ENCODE peak calls at places on chromosomes 5 and 9, in five cellular contexts. M is OCI-LY7, I is IMR-90, E is choroid plexus epithelial cell, K is tibial artery. Q is an unnamed sample.
A peak's percentile ranks its signal among the peaks of the same experiment; 100 is the strongest.

GRCh38 chr9:16039103-16039987 is 486.5 kb downstream of the CCDC171 start:
- DNase-seq in K (no peak), M (peak; percentile 17), E (peak; percentile 82), I (peak; percentile 51), Q (peak; percentile 68)

GRCh38 chr5:61330341-61330878 is 1.6 kb upstream of the ZSWIM6 start:
- DNase-seq in M (no peak), E (peak; percentile 64), I (peak; percentile 45), K (peak; percentile 38), Q (peak; percentile 79)

GRCh38 chr5:100758306-100758705 is 144.8 kb downstream of the ST8SIA4 start:
- DNase-seq in K (no peak), I (peak; percentile 86), M (no peak), E (no peak), Q (peak; percentile 52)

GRCh38 chr5:180637962-180638680 is 11.3 kb downstream of the FLT4 start:
- DNase-seq in K (no peak), M (no peak), E (no peak), I (no peak), Q (no peak)

GRCh38 chr5:52668139-52668538 is 119.6 kb upstream of the ITGA1 start:
- DNase-seq in K (no peak), E (no peak), I (no peak), M (no peak), Q (no peak)

GRCh38 chr9:113011911-113012381 is at the start of gene ZNF883:
- DNase-seq in E (peak; percentile 76), I (peak; percentile 55), M (no peak), K (no peak), Q (peak; percentile 71)

GRCh38 chr9:93097496-93098205 is 1.6 kb downstream of the CARD19 start:
- DNase-seq in M (no peak), E (no peak), K (peak; percentile 20), I (peak; percentile 12), Q (no peak)

GRCh38 chr9:135230817-135231520 is 143.5 kb downstream of the OLFM1 start:
- DNase-seq in E (no peak), M (no peak), I (no peak), K (no peak), Q (no peak)

GRCh38 chr9:76691761-76692313 is 72.4 kb upstream of the PCA3 start:
- DNase-seq in K (no peak), E (peak; percentile 40), I (no peak), M (no peak), Q (peak; percentile 22)

GRCh38 chr5:163460562-163461176 is at the start of gene HMMR:
- DNase-seq in I (peak; percentile 23), E (peak; percentile 43), K (peak; percentile 20), M (peak; percentile 54), Q (no peak)

GRCh38 chr5:176736271-176736965 is 73.9 kb upstream of the UNC5A start:
- DNase-seq in K (peak; percentile 8), E (no peak), I (no peak), M (no peak), Q (no peak)

GRCh38 chr5:52863715-52864114 is 76.0 kb downstream of the ITGA1 start:
- DNase-seq in K (no peak), I (peak; percentile 42), M (no peak), E (peak; percentile 49), Q (peak; percentile 6)

GRCh38 chr9:6842584-6842947 is 84.8 kb downstream of the KDM4C start:
- DNase-seq in E (peak; percentile 64), K (no peak), I (peak; percentile 36), M (no peak), Q (peak; percentile 45)

GRCh38 chr5:322281-322941 is 897 bp downstream of the AHRR start:
- DNase-seq in I (peak; percentile 36), K (no peak), E (no peak), M (no peak), Q (no peak)

GRCh38 chr5:14869286-14870164 is 2.1 kb downstream of the ANKH start:
- DNase-seq in I (no peak), E (no peak), M (peak; percentile 29), K (no peak), Q (no peak)

GRCh38 chr9:92291577-92291976 is 1.9 kb downstream of the IARS1 start:
- DNase-seq in K (no peak), I (no peak), E (no peak), M (no peak), Q (no peak)

GRCh38 chr5:115459844-115460243 is 84.7 kb downstream of the FEM1C start:
- DNase-seq in E (peak; percentile 16), I (peak; percentile 61), K (no peak), M (no peak), Q (peak; percentile 80)

GRCh38 chr5:179623906-179624741 is 653 bp upstream of the HNRNPH1 start:
- DNase-seq in I (peak; percentile 85), K (peak; percentile 39), E (peak; percentile 94), M (peak; percentile 57), Q (peak; percentile 90)

GRCh38 chr9:4798281-4798680 is 5.5 kb downstream of the RCL1 start:
- DNase-seq in K (no peak), E (no peak), M (no peak), I (no peak), Q (no peak)

GRCh38 chr9:27356446-27356845 is 59.5 kb upstream of the EQTN start:
- DNase-seq in M (no peak), K (no peak), I (no peak), E (no peak), Q (no peak)

GRCh38 chr9:127588740-127589506 is 23.2 kb upstream of the STXBP1 start:
- DNase-seq in E (no peak), M (no peak), K (no peak), I (no peak), Q (no peak)

GRCh38 chr9:35675204-35675603 is 1.5 kb downstream of the CA9 start:
- DNase-seq in M (no peak), E (no peak), K (no peak), I (no peak), Q (no peak)
- H3K4me3 ChIP-seq in M (no peak overlapping the region), E (peak overlapping the region; percentile 59), K (peak overlapping the region; percentile 54), I (no peak overlapping the region), Q (peak overlapping the region; percentile 42)

GRCh38 chr5:174327896-174328295 is 282.4 kb downstream of the NSG2 start:
- DNase-seq in I (no peak), M (no peak), E (no peak), K (no peak), Q (no peak)

GRCh38 chr5:174325961-174326360 is 280.5 kb downstream of the NSG2 start:
- DNase-seq in K (no peak), E (no peak), I (no peak), M (no peak), Q (no peak)

GRCh38 chr5:174328626-174329299 is 283.3 kb downstream of the NSG2 start:
- DNase-seq in I (peak; percentile 25), M (no peak), K (no peak), E (no peak), Q (no peak)

GRCh38 chr5:174326372-174326771 is 280.9 kb downstream of the NSG2 start:
- DNase-seq in I (no peak), M (no peak), K (no peak), E (no peak), Q (no peak)

DNA sequence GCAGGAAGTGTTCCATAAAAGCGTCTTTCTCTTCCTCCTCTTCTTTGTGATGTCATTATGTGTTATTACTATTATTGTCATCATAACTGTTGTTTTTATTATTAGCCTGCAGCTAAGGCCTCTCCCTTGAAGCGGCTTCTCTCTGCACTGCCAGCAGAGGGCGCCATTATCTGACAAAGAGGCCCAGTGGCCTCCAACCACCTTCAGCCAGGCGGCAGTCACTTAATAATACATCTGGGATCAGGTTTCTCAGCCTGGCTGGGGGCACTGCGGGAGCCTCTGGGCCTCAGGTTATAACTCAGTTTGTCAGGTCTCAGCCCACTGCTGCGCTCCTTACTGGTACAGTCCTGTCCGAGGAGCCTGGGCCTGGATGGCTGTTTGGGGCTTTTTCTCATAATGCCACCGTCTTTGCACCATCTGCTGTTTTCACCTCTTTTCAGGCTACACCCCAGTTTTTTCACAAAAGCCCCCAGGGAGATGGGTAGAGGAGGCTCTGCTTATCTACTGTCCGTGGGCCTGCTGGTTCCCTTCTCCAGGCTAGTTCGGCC is 281.9 kb downstream of the NSG2 start:
- DNase-seq in M (peak; percentile 74), K (peak; percentile 41), I (peak; percentile 69), E (peak; percentile 89), Q (peak; percentile 65)
- H3K4me3 ChIP-seq in M (no peak overlapping the region), K (no peak overlapping the region), I (no peak overlapping the region), E (no peak overlapping the region), Q (no peak overlapping the region)

DNA sequence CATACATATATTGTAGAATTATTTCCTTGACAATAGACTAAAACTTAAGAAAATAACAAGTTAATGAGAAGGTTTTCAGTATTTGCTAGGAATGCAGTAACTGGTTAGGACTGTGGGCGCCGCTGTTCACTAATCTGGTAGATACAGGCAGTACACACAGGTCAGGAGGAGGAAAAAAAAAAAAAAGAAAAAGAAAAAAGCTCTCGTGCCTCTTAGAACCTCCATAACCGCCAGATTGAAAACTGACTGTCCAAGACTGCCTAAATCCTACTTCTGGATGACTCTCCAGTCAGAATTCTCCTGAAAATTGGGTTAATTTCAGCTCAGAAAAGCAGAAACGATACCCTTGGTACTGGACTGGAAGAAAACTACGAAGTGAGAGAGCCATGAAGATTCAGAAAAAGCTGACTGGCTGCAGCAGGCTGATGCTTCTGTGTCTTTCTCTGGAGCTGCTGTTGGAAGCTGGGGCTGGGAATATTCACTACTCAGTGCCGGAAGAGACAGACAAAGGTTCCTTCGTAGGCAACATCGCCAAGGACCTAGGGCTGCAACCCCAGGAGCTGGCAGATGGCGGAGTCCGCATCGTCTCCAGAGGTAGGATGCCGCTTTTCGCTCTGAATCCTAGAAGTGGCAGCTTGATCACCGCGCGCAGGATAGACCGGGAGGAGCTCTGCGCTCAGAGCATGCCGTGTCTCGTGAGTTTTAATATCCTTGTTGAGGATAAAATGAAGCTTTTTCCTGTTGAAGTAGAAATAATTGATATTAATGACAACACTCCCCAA is at the start of gene PCDHGA1:
- DNase-seq in I (peak; percentile 75), K (no peak), M (peak; percentile 65), E (peak; percentile 67), Q (peak; percentile 56)
- H3K4me3 ChIP-seq in I (peak within 1 kb of the TSS; percentile 55), K (no peak within 1 kb of the TSS), M (peak within 1 kb of the TSS; percentile 27), E (peak within 1 kb of the TSS; percentile 22), Q (peak within 1 kb of the TSS; percentile 24)

GRCh38 chr9:133143639-133144141 is 20.0 kb downstream of the GBGT1 start:
- DNase-seq in M (no peak), I (no peak), K (no peak), E (no peak), Q (no peak)
- H3K4me3 ChIP-seq in M (no peak overlapping the region), I (no peak overlapping the region), K (peak overlapping the region; percentile 41), E (no peak overlapping the region), Q (no peak overlapping the region)

GRCh38 chr5:151496041-151496484 is 48.7 kb downstream of the SLC36A1 start:
- DNase-seq in M (no peak), E (peak; percentile 50), I (peak; percentile 58), K (no peak), Q (no peak)
- H3K4me3 ChIP-seq in M (no peak overlapping the region), E (no peak overlapping the region), I (no peak overlapping the region), K (no peak overlapping the region), Q (no peak overlapping the region)

GRCh38 chr5:95956900-95957293 is 4.8 kb downstream of the ELL2 start:
- DNase-seq in E (no peak), I (no peak), M (no peak), K (no peak), Q (no peak)
- H3K4me3 ChIP-seq in E (no peak overlapping the region), I (peak overlapping the region; percentile 99), M (no peak overlapping the region), K (peak overlapping the region; percentile 84), Q (no peak overlapping the region)

Q was measured in astrocyte of the spinal cord.